ENCODE peak calls at places on chromosomes 2 and 18, in eight cellular contexts. One of them, this sample, is unnamed.
A peak's percentile ranks its signal among the peaks of the same experiment; 100 is the strongest.

GRCh38 chr2:219560037-219560892 is 11.1 kb downstream of the OBSL1 start:
- DNase-seq in C1 segment of cervical spinal cord: no peak
- DNase-seq in RPMI8226: no peak
- DNase-seq in breast epithelium: no peak
- DNase-seq in activated naive CD4-positive, alpha-beta T cell treated with anti-CD3 and anti-CD28 coated beads for 36 hours: no peak
- DNase-seq in dermis microvascular lymphatic vessel endothelial cell: no peak
- DNase-seq in HT-29: no peak
- DNase-seq in A172: no peak
- DNase-seq in this sample: no peak

GRCh38 chr2:96526615-96527014 is 9.9 kb upstream of the ARID5A start:
- DNase-seq in C1 segment of cervical spinal cord: no peak
- DNase-seq in RPMI8226: peak; percentile 49
- DNase-seq in breast epithelium: no peak
- DNase-seq in activated naive CD4-positive, alpha-beta T cell treated with anti-CD3 and anti-CD28 coated beads for 36 hours: no peak
- DNase-seq in dermis microvascular lymphatic vessel endothelial cell: no peak
- DNase-seq in HT-29: no peak
- DNase-seq in A172: no peak
- DNase-seq in this sample: no peak

GRCh38 chr2:239274391-239275001 is 126.3 kb downstream of the HDAC4 start:
- DNase-seq in C1 segment of cervical spinal cord: no peak
- DNase-seq in RPMI8226: no peak
- DNase-seq in breast epithelium: peak; percentile 16
- DNase-seq in activated naive CD4-positive, alpha-beta T cell treated with anti-CD3 and anti-CD28 coated beads for 36 hours: peak; percentile 65
- DNase-seq in dermis microvascular lymphatic vessel endothelial cell: no peak
- DNase-seq in HT-29: peak; percentile 39
- DNase-seq in A172: no peak
- DNase-seq in this sample: no peak

GRCh38 chr2:230758566-230759480 is 46.2 kb downstream of the CAB39 start:
- DNase-seq in C1 segment of cervical spinal cord: no peak
- DNase-seq in RPMI8226: no peak
- DNase-seq in breast epithelium: no peak
- DNase-seq in activated naive CD4-positive, alpha-beta T cell treated with anti-CD3 and anti-CD28 coated beads for 36 hours: no peak
- DNase-seq in dermis microvascular lymphatic vessel endothelial cell: no peak
- DNase-seq in HT-29: no peak
- DNase-seq in A172: peak; percentile 34
- DNase-seq in this sample: no peak

GRCh38 chr18:50307400-50307737 is 19.9 kb upstream of the CXXC1 start:
- DNase-seq in C1 segment of cervical spinal cord: no peak
- DNase-seq in RPMI8226: no peak
- DNase-seq in breast epithelium: no peak
- DNase-seq in activated naive CD4-positive, alpha-beta T cell treated with anti-CD3 and anti-CD28 coated beads for 36 hours: no peak
- DNase-seq in dermis microvascular lymphatic vessel endothelial cell: no peak
- DNase-seq in HT-29: no peak
- DNase-seq in A172: no peak
- DNase-seq in this sample: no peak

GRCh38 chr2:187580462-187581124 is 26.4 kb upstream of the TFPI start:
- DNase-seq in C1 segment of cervical spinal cord: no peak
- DNase-seq in RPMI8226: peak; percentile 48
- DNase-seq in breast epithelium: no peak
- DNase-seq in activated naive CD4-positive, alpha-beta T cell treated with anti-CD3 and anti-CD28 coated beads for 36 hours: no peak
- DNase-seq in dermis microvascular lymphatic vessel endothelial cell: peak; percentile 77
- DNase-seq in HT-29: peak; percentile 81
- DNase-seq in A172: peak; percentile 73
- DNase-seq in this sample: no peak

GRCh38 chr18:8898990-8899389 is 193.6 kb downstream of the MTCL1 start:
- DNase-seq in C1 segment of cervical spinal cord: no peak
- DNase-seq in RPMI8226: no peak
- DNase-seq in breast epithelium: no peak
- DNase-seq in activated naive CD4-positive, alpha-beta T cell treated with anti-CD3 and anti-CD28 coated beads for 36 hours: no peak
- DNase-seq in dermis microvascular lymphatic vessel endothelial cell: no peak
- DNase-seq in HT-29: no peak
- DNase-seq in A172: peak; percentile 32
- DNase-seq in this sample: no peak

GRCh38 chr18:65768379-65768778 is 17.6 kb downstream of the CDH7 start:
- DNase-seq in C1 segment of cervical spinal cord: no peak
- DNase-seq in RPMI8226: no peak
- DNase-seq in breast epithelium: no peak
- DNase-seq in activated naive CD4-positive, alpha-beta T cell treated with anti-CD3 and anti-CD28 coated beads for 36 hours: no peak
- DNase-seq in dermis microvascular lymphatic vessel endothelial cell: no peak
- DNase-seq in HT-29: peak; percentile 39
- DNase-seq in A172: peak; percentile 64
- DNase-seq in this sample: no peak

GRCh38 chr2:4695281-4695861 is 992.0 kb downstream of the DCDC2C start:
- DNase-seq in C1 segment of cervical spinal cord: no peak
- DNase-seq in RPMI8226: no peak
- DNase-seq in breast epithelium: no peak
- DNase-seq in activated naive CD4-positive, alpha-beta T cell treated with anti-CD3 and anti-CD28 coated beads for 36 hours: no peak
- DNase-seq in dermis microvascular lymphatic vessel endothelial cell: no peak
- DNase-seq in HT-29: no peak
- DNase-seq in A172: no peak
- DNase-seq in this sample: no peak

GRCh38 chr2:217916504-217917254 is 86.1 kb downstream of the TNS1 start:
- DNase-seq in C1 segment of cervical spinal cord: no peak
- DNase-seq in RPMI8226: no peak
- DNase-seq in breast epithelium: no peak
- DNase-seq in activated naive CD4-positive, alpha-beta T cell treated with anti-CD3 and anti-CD28 coated beads for 36 hours: no peak
- DNase-seq in dermis microvascular lymphatic vessel endothelial cell: peak; percentile 62
- DNase-seq in HT-29: no peak
- DNase-seq in A172: no peak
- DNase-seq in this sample: no peak

GRCh38 chr2:28187186-28187585 is 205.5 kb upstream of the FOSL2 start:
- DNase-seq in C1 segment of cervical spinal cord: no peak
- DNase-seq in RPMI8226: no peak
- DNase-seq in breast epithelium: no peak
- DNase-seq in activated naive CD4-positive, alpha-beta T cell treated with anti-CD3 and anti-CD28 coated beads for 36 hours: no peak
- DNase-seq in dermis microvascular lymphatic vessel endothelial cell: no peak
- DNase-seq in HT-29: no peak
- DNase-seq in A172: no peak
- DNase-seq in this sample: no peak

GRCh38 chr2:147560810-147561521 is 283.9 kb upstream of the ACVR2A start:
- DNase-seq in C1 segment of cervical spinal cord: no peak
- DNase-seq in RPMI8226: no peak
- DNase-seq in breast epithelium: no peak
- DNase-seq in activated naive CD4-positive, alpha-beta T cell treated with anti-CD3 and anti-CD28 coated beads for 36 hours: no peak
- DNase-seq in dermis microvascular lymphatic vessel endothelial cell: no peak
- DNase-seq in HT-29: no peak
- DNase-seq in A172: no peak
- DNase-seq in this sample: no peak

GRCh38 chr18:1302861-1303260 is 398.2 kb downstream of the ADCYAP1 start:
- DNase-seq in C1 segment of cervical spinal cord: no peak
- DNase-seq in RPMI8226: no peak
- DNase-seq in breast epithelium: no peak
- DNase-seq in activated naive CD4-positive, alpha-beta T cell treated with anti-CD3 and anti-CD28 coated beads for 36 hours: no peak
- DNase-seq in dermis microvascular lymphatic vessel endothelial cell: no peak
- DNase-seq in HT-29: no peak
- DNase-seq in A172: no peak
- DNase-seq in this sample: no peak

GRCh38 chr2:29568135-29568534 is 353.3 kb downstream of the ALK start:
- DNase-seq in C1 segment of cervical spinal cord: no peak
- DNase-seq in RPMI8226: no peak
- DNase-seq in breast epithelium: no peak
- DNase-seq in activated naive CD4-positive, alpha-beta T cell treated with anti-CD3 and anti-CD28 coated beads for 36 hours: no peak
- DNase-seq in dermis microvascular lymphatic vessel endothelial cell: no peak
- DNase-seq in HT-29: no peak
- DNase-seq in A172: no peak
- DNase-seq in this sample: no peak

GRCh38 chr18:79642626-79643025 is 37.0 kb upstream of the CTDP1 start:
- DNase-seq in C1 segment of cervical spinal cord: no peak
- DNase-seq in RPMI8226: no peak
- DNase-seq in breast epithelium: no peak
- DNase-seq in activated naive CD4-positive, alpha-beta T cell treated with anti-CD3 and anti-CD28 coated beads for 36 hours: no peak
- DNase-seq in dermis microvascular lymphatic vessel endothelial cell: no peak
- DNase-seq in HT-29: no peak
- DNase-seq in A172: no peak
- DNase-seq in this sample: no peak

GRCh38 chr2:172234716-172235661 is 132.3 kb upstream of the DLX2 start:
- DNase-seq in C1 segment of cervical spinal cord: no peak
- DNase-seq in RPMI8226: no peak
- DNase-seq in breast epithelium: no peak
- DNase-seq in activated naive CD4-positive, alpha-beta T cell treated with anti-CD3 and anti-CD28 coated beads for 36 hours: peak; percentile 47
- DNase-seq in dermis microvascular lymphatic vessel endothelial cell: no peak
- DNase-seq in HT-29: peak; percentile 23
- DNase-seq in A172: no peak
- DNase-seq in this sample: no peak

GRCh38 chr2:45973426-45973825 is 322.0 kb downstream of the PRKCE start:
- DNase-seq in C1 segment of cervical spinal cord: no peak
- DNase-seq in RPMI8226: peak; percentile 35
- DNase-seq in breast epithelium: no peak
- DNase-seq in activated naive CD4-positive, alpha-beta T cell treated with anti-CD3 and anti-CD28 coated beads for 36 hours: no peak
- DNase-seq in dermis microvascular lymphatic vessel endothelial cell: no peak
- DNase-seq in HT-29: no peak
- DNase-seq in A172: no peak
- DNase-seq in this sample: no peak

GRCh38 chr2:130387804-130388203 is 31.9 kb downstream of the PTPN18 start:
- DNase-seq in C1 segment of cervical spinal cord: no peak
- DNase-seq in RPMI8226: peak; percentile 83
- DNase-seq in breast epithelium: no peak
- DNase-seq in activated naive CD4-positive, alpha-beta T cell treated with anti-CD3 and anti-CD28 coated beads for 36 hours: no peak
- DNase-seq in dermis microvascular lymphatic vessel endothelial cell: no peak
- DNase-seq in HT-29: no peak
- DNase-seq in A172: no peak
- DNase-seq in this sample: no peak

GRCh38 chr2:70767699-70768584 is at the start of gene ADD2:
- DNase-seq in C1 segment of cervical spinal cord: peak; percentile 44
- DNase-seq in RPMI8226: peak; percentile 85
- DNase-seq in breast epithelium: no peak
- DNase-seq in activated naive CD4-positive, alpha-beta T cell treated with anti-CD3 and anti-CD28 coated beads for 36 hours: peak; percentile 89
- DNase-seq in dermis microvascular lymphatic vessel endothelial cell: peak; percentile 10
- DNase-seq in HT-29: no peak
- DNase-seq in A172: peak; percentile 51
- DNase-seq in this sample: peak; percentile 60

GRCh38 chr2:39938035-39938835 is 159.2 kb upstream of the THUMPD2 start:
- DNase-seq in C1 segment of cervical spinal cord: no peak
- DNase-seq in RPMI8226: no peak
- DNase-seq in breast epithelium: no peak
- DNase-seq in activated naive CD4-positive, alpha-beta T cell treated with anti-CD3 and anti-CD28 coated beads for 36 hours: no peak
- DNase-seq in dermis microvascular lymphatic vessel endothelial cell: no peak
- DNase-seq in HT-29: no peak
- DNase-seq in A172: peak; percentile 52
- DNase-seq in this sample: no peak

GRCh38 chr18:46554406-46554805 is 102.6 kb downstream of the LOXHD1 start:
- DNase-seq in C1 segment of cervical spinal cord: no peak
- DNase-seq in RPMI8226: no peak
- DNase-seq in breast epithelium: no peak
- DNase-seq in activated naive CD4-positive, alpha-beta T cell treated with anti-CD3 and anti-CD28 coated beads for 36 hours: no peak
- DNase-seq in dermis microvascular lymphatic vessel endothelial cell: no peak
- DNase-seq in HT-29: no peak
- DNase-seq in A172: no peak
- DNase-seq in this sample: no peak

GRCh38 chr2:84217446-84217845 is 241.6 kb downstream of the SUCLG1 start:
- DNase-seq in C1 segment of cervical spinal cord: no peak
- DNase-seq in RPMI8226: no peak
- DNase-seq in breast epithelium: no peak
- DNase-seq in activated naive CD4-positive, alpha-beta T cell treated with anti-CD3 and anti-CD28 coated beads for 36 hours: no peak
- DNase-seq in dermis microvascular lymphatic vessel endothelial cell: no peak
- DNase-seq in HT-29: no peak
- DNase-seq in A172: no peak
- DNase-seq in this sample: no peak

GRCh38 chr2:182164686-182165085 is 179.0 kb downstream of the PPP1R1C start:
- DNase-seq in C1 segment of cervical spinal cord: no peak
- DNase-seq in RPMI8226: no peak
- DNase-seq in breast epithelium: no peak
- DNase-seq in activated naive CD4-positive, alpha-beta T cell treated with anti-CD3 and anti-CD28 coated beads for 36 hours: no peak
- DNase-seq in dermis microvascular lymphatic vessel endothelial cell: no peak
- DNase-seq in HT-29: no peak
- DNase-seq in A172: no peak
- DNase-seq in this sample: no peak

GRCh38 chr2:144513388-144514100 is 6.4 kb downstream of the ZEB2 start:
- DNase-seq in C1 segment of cervical spinal cord: peak; percentile 50
- DNase-seq in RPMI8226: no peak
- DNase-seq in breast epithelium: no peak
- DNase-seq in activated naive CD4-positive, alpha-beta T cell treated with anti-CD3 and anti-CD28 coated beads for 36 hours: no peak
- DNase-seq in dermis microvascular lymphatic vessel endothelial cell: no peak
- DNase-seq in HT-29: no peak
- DNase-seq in A172: no peak
- DNase-seq in this sample: no peak

GRCh38 chr2:173195100-173195499 is 119.5 kb downstream of the MAP3K20 start:
- DNase-seq in C1 segment of cervical spinal cord: no peak
- DNase-seq in RPMI8226: no peak
- DNase-seq in breast epithelium: no peak
- DNase-seq in activated naive CD4-positive, alpha-beta T cell treated with anti-CD3 and anti-CD28 coated beads for 36 hours: no peak
- DNase-seq in dermis microvascular lymphatic vessel endothelial cell: peak; percentile 9
- DNase-seq in HT-29: no peak
- DNase-seq in A172: no peak
- DNase-seq in this sample: no peak

GRCh38 chr2:216732334-216732733 is 37.0 kb upstream of the IGFBP5 start:
- DNase-seq in C1 segment of cervical spinal cord: no peak
- DNase-seq in RPMI8226: no peak
- DNase-seq in breast epithelium: no peak
- DNase-seq in activated naive CD4-positive, alpha-beta T cell treated with anti-CD3 and anti-CD28 coated beads for 36 hours: no peak
- DNase-seq in dermis microvascular lymphatic vessel endothelial cell: no peak
- DNase-seq in HT-29: no peak
- DNase-seq in A172: no peak
- DNase-seq in this sample: no peak

GRCh38 chr2:20224191-20224715 is 677 bp downstream of the SDC1 start:
- DNase-seq in C1 segment of cervical spinal cord: no peak
- DNase-seq in RPMI8226: peak; percentile 65
- DNase-seq in breast epithelium: no peak
- DNase-seq in activated naive CD4-positive, alpha-beta T cell treated with anti-CD3 and anti-CD28 coated beads for 36 hours: no peak
- DNase-seq in dermis microvascular lymphatic vessel endothelial cell: no peak
- DNase-seq in HT-29: no peak
- DNase-seq in A172: no peak
- DNase-seq in this sample: no peak

GRCh38 chr2:53252115-53252514 is 515.5 kb upstream of the CHAC2 start:
- DNase-seq in C1 segment of cervical spinal cord: no peak
- DNase-seq in RPMI8226: no peak
- DNase-seq in breast epithelium: no peak
- DNase-seq in activated naive CD4-positive, alpha-beta T cell treated with anti-CD3 and anti-CD28 coated beads for 36 hours: no peak
- DNase-seq in dermis microvascular lymphatic vessel endothelial cell: no peak
- DNase-seq in HT-29: no peak
- DNase-seq in A172: no peak
- DNase-seq in this sample: no peak

GRCh38 chr2:134774786-134775641 is 56.2 kb upstream of the TMEM163 start:
- DNase-seq in C1 segment of cervical spinal cord: no peak
- DNase-seq in RPMI8226: no peak
- DNase-seq in breast epithelium: no peak
- DNase-seq in activated naive CD4-positive, alpha-beta T cell treated with anti-CD3 and anti-CD28 coated beads for 36 hours: no peak
- DNase-seq in dermis microvascular lymphatic vessel endothelial cell: no peak
- DNase-seq in HT-29: no peak
- DNase-seq in A172: peak; percentile 90
- DNase-seq in this sample: no peak

GRCh38 chr2:238669581-238670340 is 178.1 kb upstream of the TWIST2 start:
- DNase-seq in C1 segment of cervical spinal cord: no peak
- DNase-seq in RPMI8226: no peak
- DNase-seq in breast epithelium: no peak
- DNase-seq in activated naive CD4-positive, alpha-beta T cell treated with anti-CD3 and anti-CD28 coated beads for 36 hours: peak; percentile 57
- DNase-seq in dermis microvascular lymphatic vessel endothelial cell: no peak
- DNase-seq in HT-29: no peak
- DNase-seq in A172: no peak
- DNase-seq in this sample: no peak

GRCh38 chr2:44087714-44088092 is 81.0 kb upstream of the PPM1B start:
- DNase-seq in C1 segment of cervical spinal cord: no peak
- DNase-seq in RPMI8226: no peak
- DNase-seq in breast epithelium: no peak
- DNase-seq in activated naive CD4-positive, alpha-beta T cell treated with anti-CD3 and anti-CD28 coated beads for 36 hours: no peak
- DNase-seq in dermis microvascular lymphatic vessel endothelial cell: no peak
- DNase-seq in HT-29: no peak
- DNase-seq in A172: peak; percentile 5
- DNase-seq in this sample: no peak

GRCh38 chr2:125386074-125386473 is 1269.9 kb upstream of the GYPC start:
- DNase-seq in C1 segment of cervical spinal cord: no peak
- DNase-seq in RPMI8226: no peak
- DNase-seq in breast epithelium: no peak
- DNase-seq in activated naive CD4-positive, alpha-beta T cell treated with anti-CD3 and anti-CD28 coated beads for 36 hours: no peak
- DNase-seq in dermis microvascular lymphatic vessel endothelial cell: no peak
- DNase-seq in HT-29: peak; percentile 12
- DNase-seq in A172: no peak
- DNase-seq in this sample: no peak

GRCh38 chr2:23381084-23381483 is 3.9 kb upstream of the KLHL29 start:
- DNase-seq in C1 segment of cervical spinal cord: no peak
- DNase-seq in RPMI8226: peak; percentile 41
- DNase-seq in breast epithelium: peak; percentile 57
- DNase-seq in activated naive CD4-positive, alpha-beta T cell treated with anti-CD3 and anti-CD28 coated beads for 36 hours: peak; percentile 75
- DNase-seq in dermis microvascular lymphatic vessel endothelial cell: peak; percentile 99
- DNase-seq in HT-29: peak; percentile 82
- DNase-seq in A172: peak; percentile 90
- DNase-seq in this sample: no peak

GRCh38 chr2:30217644-30218361 is 13.5 kb upstream of the LBH start:
- DNase-seq in C1 segment of cervical spinal cord: no peak
- DNase-seq in RPMI8226: no peak
- DNase-seq in breast epithelium: peak; percentile 64
- DNase-seq in activated naive CD4-positive, alpha-beta T cell treated with anti-CD3 and anti-CD28 coated beads for 36 hours: no peak
- DNase-seq in dermis microvascular lymphatic vessel endothelial cell: peak; percentile 50
- DNase-seq in HT-29: peak; percentile 74
- DNase-seq in A172: no peak
- DNase-seq in this sample: peak; percentile 12

This sample was measured in amygdala.